ENCODE peak calls at places on chromosomes 13 and 19, in seven cellular contexts. J is transverse colon, S is HCT116, B is sigmoid colon, V is GM23338, K is stomach, O is suprapubic skin. N is an unnamed sample.

GRCh38 chr13:33263976-33264619 is 21.5 kb downstream of the STARD13 start:
- DNase-seq in B (no peak), J (no peak), O (no peak), S (no peak), K (no peak), V (no peak), N (no peak)

GRCh38 chr19:508204-509150 is 1.2 kb downstream of the TPGS1 start:
- DNase-seq in K (no peak), B (peak; percentile 66), S (no peak), O (no peak), V (no peak), J (no peak), N (no peak)

GRCh38 chr13:48108106-48108505 is 13.2 kb upstream of the MED4 start:
- DNase-seq in K (no peak), J (no peak), B (no peak), S (no peak), V (no peak), O (no peak), N (no peak)

GRCh38 chr13:71789952-71790351 is 77.1 kb downstream of the DACH1 start:
- DNase-seq in O (no peak), J (no peak), B (no peak), K (no peak), V (no peak), S (no peak), N (no peak)

GRCh38 chr13:109101550-109102144 is 472.2 kb downstream of the MYO16 start:
- DNase-seq in B (no peak), V (no peak), J (no peak), O (no peak), K (no peak), S (no peak), N (no peak)

GRCh38 chr19:23116802-23117571 is at the start of gene ZNF730:
- DNase-seq in S (no peak), K (no peak), J (peak; percentile 14), B (no peak), V (peak; percentile 81), O (peak; percentile 60), N (peak; percentile 64)

GRCh38 chr13:111342716-111343115 is 22.3 kb downstream of the TEX29 start:
- DNase-seq in S (no peak), J (no peak), V (no peak), K (no peak), B (no peak), O (no peak), N (no peak)

GRCh38 chr13:24540236-24541126 is 27.9 kb upstream of the PARP4 start:
- DNase-seq in O (no peak), S (no peak), K (no peak), J (no peak), V (peak; percentile 87), B (no peak), N (no peak)

GRCh38 chr19:18715416-18715815 is 31.9 kb downstream of the CRTC1 start:
- DNase-seq in B (no peak), K (no peak), O (no peak), S (no peak), V (no peak), J (no peak), N (no peak)

GRCh38 chr13:75789451-75790197 is 153.5 kb downstream of the LMO7 start:
- DNase-seq in S (no peak), K (no peak), B (no peak), J (no peak), V (no peak), O (no peak), N (no peak)

GRCh38 chr19:53951436-53951835 is 11.3 kb upstream of the CACNG8 start:
- DNase-seq in O (no peak), V (peak; percentile 51), S (no peak), K (no peak), B (no peak), J (no peak), N (no peak)

GRCh38 chr13:71089105-71089504 is 777.9 kb downstream of the DACH1 start:
- DNase-seq in J (no peak), V (no peak), O (no peak), S (no peak), K (no peak), B (no peak), N (no peak)

GRCh38 chr19:32396046-32396652 is 9.4 kb upstream of the DPY19L3 start:
- DNase-seq in O (no peak), V (no peak), K (no peak), J (no peak), B (no peak), S (no peak), N (no peak)

GRCh38 chr19:50547385-50548190 is 20.6 kb downstream of the LRRC4B start:
- DNase-seq in J (no peak), S (no peak), V (no peak), K (no peak), O (no peak), B (no peak), N (no peak)

GRCh38 chr13:102017248-102017647 is 384.6 kb downstream of the FGF14 start:
- DNase-seq in K (no peak), V (peak; percentile 22), S (no peak), B (no peak), O (no peak), J (no peak), N (no peak)

GRCh38 chr19:12721656-12722565 is 1.8 kb downstream of the TNPO2 start:
- DNase-seq in B (peak; percentile 90), K (peak; percentile 69), V (peak; percentile 93), O (peak; percentile 87), S (no peak), J (peak; percentile 70), N (peak; percentile 76)

GRCh38 chr13:80399340-80400163 is 58.6 kb upstream of the SPRY2 start:
- DNase-seq in J (peak; percentile 23), K (peak; percentile 76), O (no peak), S (no peak), B (no peak), V (no peak), N (no peak)

GRCh38 chr19:29523568-29523967 is 2.2 kb upstream of the VSTM2B start:
- DNase-seq in V (no peak), B (no peak), O (no peak), J (no peak), K (no peak), S (no peak), N (no peak)

GRCh38 chr13:57946361-57946760 is 314.8 kb downstream of the PCDH17 start:
- DNase-seq in S (no peak), K (no peak), V (no peak), O (no peak), J (no peak), B (no peak), N (no peak)

GRCh38 chr13:113647351-113648217 is 10.4 kb downstream of the ATP4B start:
- DNase-seq in O (peak; percentile 84), B (peak; percentile 95), J (peak; percentile 94), V (no peak), S (peak; percentile 19), K (peak; percentile 96), N (no peak)

GRCh38 chr13:78121459-78122348 is 203.1 kb upstream of the EDNRB start:
- DNase-seq in K (peak; percentile 46), V (peak; percentile 88), O (no peak), J (peak; percentile 16), S (peak; percentile 34), B (no peak), N (no peak)

GRCh38 chr13:100855151-100855550 is 180.6 kb upstream of the TMTC4 start:
- DNase-seq in B (no peak), O (no peak), V (no peak), K (no peak), S (no peak), J (no peak), N (no peak)

GRCh38 chr13:91045351-91046034 is 302.0 kb upstream of the MIR17HG start:
- DNase-seq in K (no peak), S (peak; percentile 12), B (no peak), O (no peak), J (no peak), V (peak; percentile 25), N (no peak)

GRCh38 chr19:9836021-9836420 is 903 bp downstream of the PIN1 start:
- DNase-seq in V (no peak), O (no peak), K (no peak), J (no peak), B (no peak), S (no peak), N (no peak)

GRCh38 chr19:30932854-30933253 is 416.4 kb downstream of the TSHZ3 start:
- DNase-seq in J (no peak), B (no peak), V (no peak), S (no peak), K (no peak), O (no peak), N (no peak)

GRCh38 chr13:40536443-40537113 is 129.9 kb downstream of the FOXO1 start:
- DNase-seq in J (peak; percentile 52), K (peak; percentile 39), O (no peak), S (no peak), B (no peak), V (no peak), N (no peak)

GRCh38 chr13:43229506-43229905 is 206.1 kb downstream of the DNAJC15 start:
- DNase-seq in V (no peak), K (no peak), O (no peak), S (no peak), B (no peak), J (no peak), N (no peak)

GRCh38 chr19:3403489-3404323 is 37.3 kb downstream of the NFIC start:
- DNase-seq in K (peak; percentile 91), B (peak; percentile 99), J (peak; percentile 80), S (no peak), V (peak; percentile 31), O (peak; percentile 94), N (no peak)
- TF ChIP-seq POLR2AphosphoS5 in K (peak; percentile 82), B (peak; percentile 92), J (peak; percentile 85), S (no peak), V (no peak), O (no peak), N (no peak)

GRCh38 chr19:3183721-3184641 is 1.7 kb upstream of the NCLN start:
- DNase-seq in J (no peak), B (no peak), K (no peak), O (no peak), S (no peak), V (no peak), N (no peak)
- TF ChIP-seq POLR2AphosphoS5 in J (no peak), B (no peak), K (no peak), O (no peak), S (no peak), V (no peak), N (no peak)

DNA sequence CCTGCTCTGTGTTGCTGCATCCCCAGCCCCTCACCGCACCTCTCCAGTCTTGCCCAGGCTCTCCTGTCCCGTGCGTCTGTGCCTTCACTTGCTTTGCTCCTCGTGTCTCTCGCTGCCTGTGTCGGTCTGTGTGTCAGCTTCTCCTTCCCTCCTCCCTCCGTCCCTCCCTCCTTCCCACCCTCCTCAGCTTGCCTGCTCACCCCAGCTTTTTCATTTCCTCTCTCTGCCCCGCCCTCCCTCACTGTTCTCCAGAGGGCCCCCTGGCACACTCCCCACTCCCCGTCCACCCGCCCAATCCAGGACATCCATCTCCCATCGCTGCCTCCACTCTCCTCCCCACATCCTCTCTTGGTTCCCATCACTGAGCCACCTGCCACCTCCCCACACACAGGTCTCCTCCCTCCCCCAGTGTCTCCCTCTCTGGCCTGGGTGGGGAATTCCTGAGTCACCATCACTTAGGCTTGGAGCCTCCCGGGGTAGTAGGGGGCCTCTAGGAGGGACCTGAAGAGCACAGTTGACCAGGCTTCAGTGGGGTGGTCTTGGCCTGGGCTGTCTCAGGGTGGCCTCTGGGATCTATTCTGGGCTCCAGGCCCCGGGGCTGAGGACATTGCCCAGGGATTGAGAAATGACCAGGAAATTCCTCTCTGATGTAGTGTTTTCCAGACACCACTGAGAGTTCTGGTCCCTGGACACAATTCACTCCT is at the start of gene PTGIR:
- DNase-seq in O (peak; percentile 87), V (peak; percentile 40), K (no peak), S (no peak), J (peak; percentile 52), B (peak; percentile 94), N (no peak)
- TF ChIP-seq POLR2AphosphoS5 in O (no peak), V (no peak), K (peak; percentile 33), S (no peak), J (peak; percentile 24), B (peak; percentile 37), N (peak; percentile 19)

GRCh38 chr13:31476266-31476665 is 263.1 kb upstream of the RXFP2 start:
- DNase-seq in B (no peak), K (no peak), V (peak; percentile 13), J (no peak), S (no peak), O (no peak), N (no peak)
- TF ChIP-seq POLR2AphosphoS5 in B (no peak), K (no peak), V (no peak), J (no peak), S (no peak), O (no peak), N (no peak)